ENCODE peak calls at places on chromosomes 12 and 14, in nine cellular contexts. S is glutamatergic neuron, V is upper lobe of right lung, B is nephron progenitor cell, U is ovary, W is MM.1S, H is GM20000, M is breast epithelium, O is activated B cell treated with CpG ODN at 0.5 μM for 24 hours. G is an unnamed sample.

GRCh38 chr12:65881348-65881961 is 57.2 kb downstream of the HMGA2 start:
- DNase-seq in S (no peak), W (no peak), B (no peak), V (no peak), H (no peak), U (peak), O (no peak), M (no peak), G (no peak)

GRCh38 chr12:5685935-5686334 is 254.0 kb downstream of the NTF3 start:
- DNase-seq in B (no peak), W (no peak), S (no peak), V (no peak), M (no peak), U (no peak), O (no peak), H (no peak), G (no peak)

GRCh38 chr14:84036863-84037262 is 1493.1 kb upstream of the FLRT2 start:
- DNase-seq in W (peak), O (no peak), M (no peak), B (no peak), S (no peak), U (no peak), V (no peak), H (no peak), G (no peak)

GRCh38 chr12:753401-754237 is 1.2 kb downstream of the WNK1 start:
- DNase-seq in S (peak), V (peak), H (peak), M (peak), W (peak), O (peak), U (peak), B (peak), G (peak)

GRCh38 chr12:5441497-5442236 is 9.8 kb downstream of the NTF3 start:
- DNase-seq in O (no peak), H (no peak), S (no peak), U (no peak), V (no peak), B (no peak), M (no peak), W (no peak), G (no peak)

GRCh38 chr14:81193924-81194633 is 26.7 kb downstream of the GTF2A1 start:
- DNase-seq in O (no peak), H (no peak), M (no peak), V (no peak), B (no peak), W (peak), U (no peak), S (no peak), G (no peak)

GRCh38 chr14:38285962-38286361 is 30.1 kb upstream of the CLEC14A start:
- DNase-seq in O (no peak), H (no peak), M (no peak), W (no peak), U (no peak), S (no peak), V (no peak), B (no peak), G (no peak)

GRCh38 chr14:104094709-104095425 is 9.4 kb downstream of the ASPG start:
- DNase-seq in S (peak), O (peak), H (peak), W (peak), M (peak), V (peak), U (peak), B (peak), G (peak)

GRCh38 chr12:117884161-117884560 is 84.6 kb downstream of the KSR2 start:
- DNase-seq in S (no peak), V (no peak), H (no peak), W (no peak), M (no peak), O (no peak), B (no peak), U (no peak), G (no peak)

GRCh38 chr12:46453428-46453827 is 80.9 kb upstream of the SLC38A2 start:
- DNase-seq in W (no peak), V (no peak), O (no peak), H (no peak), B (no peak), U (no peak), S (no peak), M (no peak), G (no peak)

DNA sequence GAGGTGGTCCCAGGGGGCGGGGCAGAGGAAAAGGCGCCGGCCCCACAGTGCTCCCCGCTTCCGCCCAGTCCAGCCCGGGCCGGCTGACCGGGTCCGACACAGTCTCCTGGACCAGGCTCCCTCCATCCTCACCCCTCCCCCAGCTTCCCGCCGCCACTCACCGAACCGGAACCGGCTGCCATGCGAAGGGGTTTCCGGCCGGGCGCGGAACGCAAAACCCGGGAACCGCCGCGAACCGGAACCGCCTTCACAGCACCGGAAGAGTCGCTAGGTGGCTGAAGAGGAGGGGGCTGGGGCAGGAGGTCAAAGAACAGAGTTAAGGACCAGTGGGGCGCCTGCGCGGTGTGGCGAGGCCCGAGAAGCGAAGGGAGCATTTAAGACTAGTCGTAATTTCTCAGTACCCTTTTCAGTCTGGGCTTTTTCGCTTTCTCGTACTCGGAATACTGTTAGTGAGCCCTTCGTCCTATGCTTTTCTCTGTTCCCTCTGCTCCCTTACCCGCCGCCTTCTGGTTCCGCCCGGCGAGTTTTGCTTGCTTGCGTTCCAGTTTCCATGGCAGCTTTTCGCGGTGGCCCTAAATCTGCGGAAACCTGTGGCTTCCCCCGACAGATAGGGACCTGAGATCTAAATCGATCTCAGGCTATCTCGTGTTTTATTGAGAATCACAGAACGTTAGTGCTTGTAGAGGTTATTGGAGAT is at the start of gene SENP1:
- DNase-seq in V (peak), O (peak), M (peak), W (peak), H (peak), U (peak), S (peak), B (peak), G (peak)
- TF ChIP-seq CTCF in V (peak), O (no peak), M (peak), W (peak), H (no peak), U (peak), S (no peak), B (no peak), G (no peak)

DNA sequence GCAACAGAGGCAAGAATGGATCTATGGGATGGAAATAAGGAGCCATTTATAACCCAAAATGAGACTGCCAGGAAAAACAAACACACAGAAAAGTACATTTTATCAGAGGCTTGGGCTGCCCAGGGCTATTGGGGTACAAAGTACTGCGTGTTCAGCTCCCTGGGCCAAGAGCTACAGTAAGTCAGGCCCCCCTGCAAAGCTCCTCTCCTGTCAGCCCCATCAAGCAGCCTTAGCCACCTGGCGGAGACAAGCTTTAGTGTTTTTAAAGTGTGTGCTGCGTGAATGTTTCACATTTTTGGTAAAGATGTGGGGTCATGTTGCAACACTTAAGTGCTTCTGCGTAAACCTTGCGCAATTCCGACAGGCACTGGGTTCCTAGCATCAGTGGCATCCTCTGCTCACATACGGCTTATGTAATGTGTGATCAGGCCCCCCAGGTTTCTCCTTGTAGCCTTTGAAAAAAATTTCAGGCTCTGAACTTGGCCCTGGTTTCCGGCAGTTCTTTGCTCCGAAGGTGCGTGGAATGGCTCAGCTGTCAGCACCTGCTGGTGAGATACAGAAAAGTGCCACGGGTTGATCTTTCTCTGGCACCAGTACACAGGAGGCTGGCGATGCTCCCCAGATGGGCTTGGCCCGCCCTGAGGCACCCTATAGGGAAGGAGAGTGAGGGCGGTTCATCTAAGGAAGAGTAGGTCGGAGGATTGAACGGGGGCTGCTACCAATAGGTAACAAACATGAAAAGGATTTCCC is 198.7 kb upstream of the EEA1 start:
- DNase-seq in O (no peak), S (no peak), M (no peak), U (peak), H (no peak), B (no peak), V (peak), W (no peak), G (no peak)
- TF ChIP-seq CTCF in O (no peak), S (no peak), M (no peak), U (peak), H (no peak), B (no peak), V (peak), W (no peak), G (no peak)

GRCh38 chr12:91319071-91319760 is 136.6 kb upstream of the DCN start:
- DNase-seq in S (no peak), U (no peak), M (no peak), B (no peak), H (no peak), W (no peak), O (no peak), V (no peak), G (no peak)
- TF ChIP-seq CTCF in S (no peak), U (no peak), M (no peak), B (no peak), H (no peak), W (no peak), O (no peak), V (no peak), G (no peak)

GRCh38 chr14:64952598-64953309 is 10.2 kb upstream of the GPX2 start:
- DNase-seq in M (no peak), H (peak), S (no peak), B (no peak), U (no peak), W (no peak), V (no peak), O (no peak), G (peak)
- TF ChIP-seq CTCF in M (no peak), H (no peak), S (no peak), B (no peak), U (no peak), W (no peak), V (no peak), O (no peak), G (peak)

GRCh38 chr12:113940357-113940756 is 25.8 kb downstream of the RBM19 start:
- DNase-seq in V (no peak), M (no peak), W (no peak), U (no peak), B (no peak), S (peak), H (no peak), O (no peak), G (no peak)
- TF ChIP-seq CTCF in V (no peak), M (no peak), W (no peak), U (no peak), B (no peak), S (no peak), H (no peak), O (no peak), G (no peak)

DNA sequence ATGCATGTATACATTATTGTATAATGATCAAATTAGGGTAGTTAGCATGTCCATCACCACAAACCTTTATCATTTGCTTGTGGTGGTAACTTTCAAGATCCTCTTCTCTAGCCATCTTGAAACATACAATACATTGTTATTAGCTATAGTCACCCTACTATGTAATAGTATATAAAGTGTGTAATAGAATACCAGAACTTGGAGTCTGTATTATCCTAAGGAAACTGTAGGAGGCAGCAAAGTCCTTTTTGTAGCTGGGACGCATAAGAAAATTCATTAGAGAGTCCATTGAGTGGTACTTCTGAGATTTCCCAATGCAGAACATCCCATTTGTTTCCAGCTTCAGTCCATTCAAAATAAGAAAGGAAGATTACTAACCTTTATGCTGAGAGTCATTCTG is 325.9 kb upstream of the LRFN5 start:
- DNase-seq in H (no peak), S (no peak), W (no peak), B (no peak), O (no peak), U (no peak), V (no peak), M (no peak), G (no peak)
- TF ChIP-seq CTCF in H (no peak), S (peak), W (no peak), B (peak), O (no peak), U (no peak), V (peak), M (no peak), G (no peak)

GRCh38 chr14:97177016-97177415 is 379.8 kb downstream of the VRK1 start:
- DNase-seq in W (peak), H (no peak), V (no peak), U (no peak), O (no peak), S (no peak), M (no peak), B (no peak), G (peak)
- TF ChIP-seq CTCF in W (peak), H (no peak), V (peak), U (no peak), O (no peak), S (no peak), M (no peak), B (no peak), G (peak)

GRCh38 chr14:60648169-60648933 is 926 bp downstream of the SIX1 start:
- DNase-seq in U (no peak), B (peak), S (peak), H (peak), V (no peak), M (no peak), W (no peak), O (no peak), G (no peak)

GRCh38 chr14:60650382-60650961 is 1.2 kb upstream of the SIX1 start:
- DNase-seq in V (no peak), W (no peak), B (no peak), U (no peak), M (no peak), O (no peak), S (no peak), H (no peak), G (no peak)

GRCh38 chr14:60647837-60648168 is 1.5 kb downstream of the SIX1 start:
- DNase-seq in W (no peak), O (no peak), U (no peak), S (no peak), H (no peak), V (no peak), B (no peak), M (no peak), G (no peak)

GRCh38 chr14:60649815-60650381 is 621 bp upstream of the SIX1 start:
- DNase-seq in V (no peak), O (no peak), M (no peak), B (peak), U (no peak), H (peak), W (no peak), S (peak), G (no peak)

GRCh38 chr14:60648934-60649814 is at the start of gene SIX1:
- DNase-seq in U (peak), M (no peak), B (peak), O (peak), V (peak), S (peak), H (peak), W (peak), G (peak)
- TF ChIP-seq CTCF in U (no peak), M (no peak), B (no peak), O (no peak), V (no peak), S (no peak), H (no peak), W (no peak), G (no peak)

GRCh38 chr14:77257700-77258099 is 13.3 kb downstream of the NGB start:
- DNase-seq in M (no peak), H (no peak), V (no peak), B (no peak), U (no peak), S (no peak), W (no peak), O (no peak), G (no peak)
- TF ChIP-seq CTCF in M (no peak), H (no peak), V (no peak), B (no peak), U (no peak), S (no peak), W (no peak), O (no peak), G (no peak)

G was measured in GM13976.